ENCODE peak calls at places on chromosome X, in six cellular contexts. One of them, this sample, is unnamed.

GRCh38 chrX:134669378-134670098 is 11.3 kb upstream of the PLAC1 start:
- DNase-seq in HepG2: no peak
- DNase-seq in K562: no peak
- DNase-seq in WTC11: no peak
- DNase-seq in H1: no peak
- DNase-seq in HCT116: no peak
- DNase-seq in this sample: no peak

GRCh38 chrX:48003367-48003757 is 427 bp downstream of the ZNF182 start:
- DNase-seq in HepG2: no peak
- DNase-seq in K562: peak; percentile 8
- DNase-seq in WTC11: no peak
- DNase-seq in H1: no peak
- DNase-seq in HCT116: no peak
- DNase-seq in this sample: no peak

GRCh38 chrX:46837543-46838481 is 969 bp downstream of the RP2 start:
- DNase-seq in HepG2: peak; percentile 12
- DNase-seq in K562: no peak
- DNase-seq in WTC11: no peak
- DNase-seq in H1: no peak
- DNase-seq in HCT116: no peak
- DNase-seq in this sample: no peak

GRCh38 chrX:13334491-13334890 is 14.6 kb upstream of the ATXN3L start:
- DNase-seq in HepG2: no peak
- DNase-seq in K562: no peak
- DNase-seq in WTC11: no peak
- DNase-seq in H1: no peak
- DNase-seq in HCT116: no peak
- DNase-seq in this sample: no peak

GRCh38 chrX:75623535-75623934 is 100.7 kb upstream of the ZDHHC15 start:
- DNase-seq in HepG2: peak; percentile 1
- DNase-seq in K562: no peak
- DNase-seq in WTC11: peak; percentile 10
- DNase-seq in H1: no peak
- DNase-seq in HCT116: no peak
- DNase-seq in this sample: no peak

GRCh38 chrX:16993791-16994318 is 47.4 kb downstream of the REPS2 start:
- DNase-seq in HepG2: no peak
- DNase-seq in K562: no peak
- DNase-seq in WTC11: no peak
- DNase-seq in H1: no peak
- DNase-seq in HCT116: no peak
- DNase-seq in this sample: peak; percentile 19

GRCh38 chrX:131895002-131895401 is 128.1 kb upstream of the STK26 start:
- DNase-seq in HepG2: no peak
- DNase-seq in K562: peak; percentile 15
- DNase-seq in WTC11: no peak
- DNase-seq in H1: no peak
- DNase-seq in HCT116: no peak
- DNase-seq in this sample: no peak

GRCh38 chrX:13340182-13340791 is 20.4 kb upstream of the ATXN3L start:
- DNase-seq in HepG2: no peak
- DNase-seq in K562: no peak
- DNase-seq in WTC11: no peak
- DNase-seq in H1: no peak
- DNase-seq in HCT116: no peak
- DNase-seq in this sample: no peak

GRCh38 chrX:53681661-53682060 is 4.9 kb downstream of the HUWE1 start:
- DNase-seq in HepG2: no peak
- DNase-seq in K562: no peak
- DNase-seq in WTC11: no peak
- DNase-seq in H1: no peak
- DNase-seq in HCT116: no peak
- DNase-seq in this sample: no peak

GRCh38 chrX:131747173-131747572 is 203.3 kb downstream of the OR13H1 start:
- DNase-seq in HepG2: no peak
- DNase-seq in K562: no peak
- DNase-seq in WTC11: no peak
- DNase-seq in H1: no peak
- DNase-seq in HCT116: no peak
- DNase-seq in this sample: no peak

GRCh38 chrX:38036471-38036870 is 30.1 kb downstream of the SYTL5 start:
- DNase-seq in HepG2: no peak
- DNase-seq in K562: no peak
- DNase-seq in WTC11: no peak
- DNase-seq in H1: no peak
- DNase-seq in HCT116: no peak
- DNase-seq in this sample: no peak

GRCh38 chrX:1727531-1728027 is 112.7 kb downstream of the ASMT start:
- DNase-seq in HepG2: peak; percentile 7
- DNase-seq in K562: no peak
- DNase-seq in WTC11: peak; percentile 50
- DNase-seq in H1: peak; percentile 77
- DNase-seq in HCT116: peak; percentile 46
- DNase-seq in this sample: no peak

GRCh38 chrX:13449441-13449840 is 120.0 kb upstream of the EGFL6 start:
- DNase-seq in HepG2: no peak
- DNase-seq in K562: no peak
- DNase-seq in WTC11: no peak
- DNase-seq in H1: no peak
- DNase-seq in HCT116: no peak
- DNase-seq in this sample: no peak

GRCh38 chrX:50988649-50989048 is 78.1 kb downstream of the BMP15 start:
- DNase-seq in HepG2: no peak
- DNase-seq in K562: peak; percentile 8
- DNase-seq in WTC11: peak; percentile 13
- DNase-seq in H1: no peak
- DNase-seq in HCT116: no peak
- DNase-seq in this sample: peak; percentile 33

GRCh38 chrX:154360155-154360713 is 14.2 kb downstream of the FLNA start:
- DNase-seq in HepG2: no peak
- DNase-seq in K562: no peak
- DNase-seq in WTC11: no peak
- DNase-seq in H1: no peak
- DNase-seq in HCT116: no peak
- DNase-seq in this sample: no peak

GRCh38 chrX:41616255-41616654 is 72.5 kb upstream of the GPR34 start:
- DNase-seq in HepG2: peak; percentile 13
- DNase-seq in K562: no peak
- DNase-seq in WTC11: no peak
- DNase-seq in H1: no peak
- DNase-seq in HCT116: no peak
- DNase-seq in this sample: no peak

GRCh38 chrX:100864967-100865366 is 9.2 kb downstream of the NOX1 start:
- DNase-seq in HepG2: no peak
- DNase-seq in K562: no peak
- DNase-seq in WTC11: no peak
- DNase-seq in H1: no peak
- DNase-seq in HCT116: no peak
- DNase-seq in this sample: no peak

GRCh38 chrX:2967998-2968909 is 38.1 kb upstream of the ARSH start:
- DNase-seq in HepG2: no peak
- DNase-seq in K562: no peak
- DNase-seq in WTC11: no peak
- DNase-seq in H1: no peak
- DNase-seq in HCT116: no peak
- DNase-seq in this sample: no peak

GRCh38 chrX:113539599-113540356 is 699.1 kb upstream of the AMOT start:
- DNase-seq in HepG2: no peak
- DNase-seq in K562: no peak
- DNase-seq in WTC11: no peak
- DNase-seq in H1: no peak
- DNase-seq in HCT116: no peak
- DNase-seq in this sample: no peak

GRCh38 chrX:151505796-151506195 is 57.7 kb upstream of the PASD1 start:
- DNase-seq in HepG2: peak; percentile 3
- DNase-seq in K562: peak; percentile 24
- DNase-seq in WTC11: peak; percentile 47
- DNase-seq in H1: no peak
- DNase-seq in HCT116: peak; percentile 8
- DNase-seq in this sample: peak; percentile 42

GRCh38 chrX:45172890-45173289 is 27.8 kb downstream of the DIPK2B start:
- DNase-seq in HepG2: peak; percentile 3
- DNase-seq in K562: no peak
- DNase-seq in WTC11: no peak
- DNase-seq in H1: no peak
- DNase-seq in HCT116: peak; percentile 21
- DNase-seq in this sample: no peak

GRCh38 chrX:121323337-121323736 is 275.9 kb downstream of the GLUD2 start:
- DNase-seq in HepG2: no peak
- DNase-seq in K562: no peak
- DNase-seq in WTC11: no peak
- DNase-seq in H1: no peak
- DNase-seq in HCT116: no peak
- DNase-seq in this sample: no peak

GRCh38 chrX:108268434-108269080 is 169.7 kb downstream of the COL4A6 start:
- DNase-seq in HepG2: no peak
- DNase-seq in K562: no peak
- DNase-seq in WTC11: no peak
- DNase-seq in H1: no peak
- DNase-seq in HCT116: no peak
- DNase-seq in this sample: no peak

GRCh38 chrX:120753413-120754251 is 122.0 kb downstream of the CT47B1 start:
- DNase-seq in HepG2: no peak
- DNase-seq in K562: no peak
- DNase-seq in WTC11: no peak
- DNase-seq in H1: no peak
- DNase-seq in HCT116: no peak
- DNase-seq in this sample: no peak

GRCh38 chrX:120365968-120366367 is 4.1 kb downstream of the ATP1B4 start:
- DNase-seq in HepG2: no peak
- DNase-seq in K562: no peak
- DNase-seq in WTC11: no peak
- DNase-seq in H1: no peak
- DNase-seq in HCT116: no peak
- DNase-seq in this sample: no peak

GRCh38 chrX:9656277-9656676 is 109.4 kb downstream of the GPR143 start:
- DNase-seq in HepG2: peak; percentile 57
- DNase-seq in K562: no peak
- DNase-seq in WTC11: no peak
- DNase-seq in H1: no peak
- DNase-seq in HCT116: no peak
- DNase-seq in this sample: no peak

GRCh38 chrX:9657590-9658256 is 107.9 kb downstream of the GPR143 start:
- DNase-seq in HepG2: no peak
- DNase-seq in K562: no peak
- DNase-seq in WTC11: no peak
- DNase-seq in H1: no peak
- DNase-seq in HCT116: no peak
- DNase-seq in this sample: no peak

GRCh38 chrX:9654928-9655327 is 110.7 kb downstream of the GPR143 start:
- DNase-seq in HepG2: no peak
- DNase-seq in K562: no peak
- DNase-seq in WTC11: no peak
- DNase-seq in H1: no peak
- DNase-seq in HCT116: no peak
- DNase-seq in this sample: no peak

GRCh38 chrX:9659571-9660195 is 106.0 kb downstream of the GPR143 start:
- DNase-seq in HepG2: no peak
- DNase-seq in K562: no peak
- DNase-seq in WTC11: no peak
- DNase-seq in H1: no peak
- DNase-seq in HCT116: no peak
- DNase-seq in this sample: no peak

DNA sequence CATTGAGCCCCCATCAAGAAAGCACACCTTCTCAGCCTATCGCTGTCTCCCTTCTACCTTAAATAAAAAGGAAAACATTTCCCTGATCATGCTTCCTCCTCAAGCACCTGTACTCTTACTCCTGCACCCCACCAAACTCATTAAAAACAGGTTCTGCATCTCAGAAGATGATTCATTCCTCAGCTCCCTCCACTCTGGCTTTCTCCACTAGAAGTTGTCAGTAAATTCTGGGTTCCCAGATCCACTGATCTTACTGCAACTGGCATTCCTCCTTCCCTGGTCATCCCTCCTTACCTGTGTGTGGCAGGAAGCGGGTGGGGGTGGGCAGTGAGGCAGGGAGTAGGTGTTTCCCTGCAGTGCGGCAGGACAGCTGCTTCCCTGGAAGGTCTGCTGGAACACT is 108.8 kb downstream of the GPR143 start:
- DNase-seq in HepG2: no peak
- DNase-seq in K562: no peak
- DNase-seq in WTC11: no peak
- DNase-seq in H1: no peak
- DNase-seq in HCT116: no peak
- DNase-seq in this sample: no peak
- TF ChIP-seq SP1 in HepG2: no peak
- TF ChIP-seq SP1 in K562: no peak
- TF ChIP-seq SP1 in WTC11: no peak
- TF ChIP-seq SP1 in H1: no peak
- TF ChIP-seq SP1 in HCT116: no peak
- TF ChIP-seq SP1 in this sample: no peak

DNA sequence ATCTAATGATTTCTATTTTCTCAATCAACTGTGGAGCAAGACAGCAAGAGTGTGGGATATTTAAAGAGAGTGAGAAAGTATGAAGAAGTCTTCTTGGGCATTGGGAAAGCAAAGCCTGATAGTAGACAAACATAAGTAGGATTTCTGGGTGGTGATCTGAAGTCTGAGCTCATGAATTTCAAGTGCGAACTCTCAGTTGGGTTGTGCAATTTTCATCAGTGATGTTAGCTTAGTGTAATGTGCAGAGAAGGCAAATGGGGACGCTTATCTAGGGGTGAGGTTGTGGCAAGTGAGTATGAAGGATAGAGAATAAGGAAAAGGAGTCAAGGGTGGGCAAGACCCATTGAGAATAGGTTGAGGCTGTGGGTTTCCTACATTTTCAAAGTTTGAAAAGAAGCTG is 23.7 kb downstream of the VGLL1 start:
- DNase-seq in HepG2: no peak
- DNase-seq in K562: no peak
- DNase-seq in WTC11: no peak
- DNase-seq in H1: no peak
- DNase-seq in HCT116: no peak
- DNase-seq in this sample: no peak
- TF ChIP-seq SP1 in HepG2: no peak
- TF ChIP-seq SP1 in K562: no peak
- TF ChIP-seq SP1 in WTC11: no peak
- TF ChIP-seq SP1 in H1: no peak
- TF ChIP-seq SP1 in HCT116: no peak
- TF ChIP-seq SP1 in this sample: no peak

DNA sequence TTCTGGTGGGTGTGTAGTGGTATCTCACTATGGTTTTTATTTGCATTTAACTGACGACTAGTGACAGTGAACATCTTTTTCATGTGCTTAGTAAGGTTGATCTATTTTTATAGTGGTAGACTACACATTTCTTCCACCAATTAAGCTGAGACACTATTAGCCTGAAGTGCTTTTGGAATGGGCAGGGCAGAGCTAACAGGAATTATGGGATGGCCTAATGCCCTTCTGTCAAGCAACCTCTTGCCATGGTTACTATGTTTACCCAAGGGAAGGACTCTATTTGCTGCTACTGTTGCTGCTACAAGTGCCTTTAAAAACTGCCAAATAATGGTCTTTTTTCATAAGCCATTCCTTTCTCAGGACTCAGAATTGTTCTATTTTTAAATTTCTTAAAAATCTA is 676.7 kb upstream of the ACTRT1 start:
- DNase-seq in HepG2: no peak
- DNase-seq in K562: no peak
- DNase-seq in WTC11: no peak
- DNase-seq in H1: no peak
- DNase-seq in HCT116: no peak
- DNase-seq in this sample: no peak
- TF ChIP-seq SP1 in HepG2: no peak
- TF ChIP-seq SP1 in K562: no peak
- TF ChIP-seq SP1 in WTC11: no peak
- TF ChIP-seq SP1 in H1: no peak
- TF ChIP-seq SP1 in HCT116: no peak
- TF ChIP-seq SP1 in this sample: no peak

GRCh38 chrX:49290215-49290614 is 13.2 kb upstream of the GAGE10 start:
- DNase-seq in HepG2: no peak
- DNase-seq in K562: no peak
- DNase-seq in WTC11: no peak
- DNase-seq in H1: no peak
- DNase-seq in HCT116: no peak
- DNase-seq in this sample: no peak
- TF ChIP-seq SP1 in HepG2: no peak
- TF ChIP-seq SP1 in K562: no peak
- TF ChIP-seq SP1 in WTC11: no peak
- TF ChIP-seq SP1 in H1: no peak
- TF ChIP-seq SP1 in HCT116: no peak
- TF ChIP-seq SP1 in this sample: no peak

This sample was measured in HEK293T.